ENCODE peak calls at places on chromosomes 3 and 15, in eight cellular contexts. One of them, this sample, is unnamed.

GRCh38 chr3:46707601-46708011 is 6.4 kb downstream of the TMIE start:
- DNase-seq in progenitor cell of endocrine pancreas: no peak
- DNase-seq in putamen: no peak
- DNase-seq in cardiac fibroblast: no peak
- DNase-seq in activated CD4-positive, alpha-beta T cell treated with anti-CD3 and anti-CD28 coated beads, Interleukin-2, amount 50 U/mL, for 24 hours: no peak
- DNase-seq in activated CD4-positive, CD25-positive, alpha-beta regulatory T cell: no peak
- DNase-seq in NCI-H2081: no peak
- DNase-seq in right lobe of liver: no peak
- DNase-seq in this sample: no peak

GRCh38 chr3:184466413-184466960 is 86.6 kb downstream of the CHRD start:
- DNase-seq in progenitor cell of endocrine pancreas: no peak
- DNase-seq in putamen: no peak
- DNase-seq in cardiac fibroblast: peak
- DNase-seq in activated CD4-positive, alpha-beta T cell treated with anti-CD3 and anti-CD28 coated beads, Interleukin-2, amount 50 U/mL, for 24 hours: no peak
- DNase-seq in activated CD4-positive, CD25-positive, alpha-beta regulatory T cell: no peak
- DNase-seq in NCI-H2081: no peak
- DNase-seq in right lobe of liver: no peak
- DNase-seq in this sample: no peak

GRCh38 chr15:79918278-79918677 is 21.5 kb upstream of the MTHFS start:
- DNase-seq in progenitor cell of endocrine pancreas: no peak
- DNase-seq in putamen: no peak
- DNase-seq in cardiac fibroblast: no peak
- DNase-seq in activated CD4-positive, alpha-beta T cell treated with anti-CD3 and anti-CD28 coated beads, Interleukin-2, amount 50 U/mL, for 24 hours: no peak
- DNase-seq in activated CD4-positive, CD25-positive, alpha-beta regulatory T cell: no peak
- DNase-seq in NCI-H2081: no peak
- DNase-seq in right lobe of liver: no peak
- DNase-seq in this sample: no peak

GRCh38 chr15:99961011-99961441 is 227.8 kb upstream of the LYSMD4 start:
- DNase-seq in progenitor cell of endocrine pancreas: no peak
- DNase-seq in putamen: no peak
- DNase-seq in cardiac fibroblast: peak
- DNase-seq in activated CD4-positive, alpha-beta T cell treated with anti-CD3 and anti-CD28 coated beads, Interleukin-2, amount 50 U/mL, for 24 hours: peak
- DNase-seq in activated CD4-positive, CD25-positive, alpha-beta regulatory T cell: no peak
- DNase-seq in NCI-H2081: no peak
- DNase-seq in right lobe of liver: no peak
- DNase-seq in this sample: peak

GRCh38 chr3:111616417-111617105 is 21.4 kb upstream of the ZBED2 start:
- DNase-seq in progenitor cell of endocrine pancreas: no peak
- DNase-seq in putamen: no peak
- DNase-seq in cardiac fibroblast: no peak
- DNase-seq in activated CD4-positive, alpha-beta T cell treated with anti-CD3 and anti-CD28 coated beads, Interleukin-2, amount 50 U/mL, for 24 hours: peak
- DNase-seq in activated CD4-positive, CD25-positive, alpha-beta regulatory T cell: peak
- DNase-seq in NCI-H2081: no peak
- DNase-seq in right lobe of liver: no peak
- DNase-seq in this sample: peak

GRCh38 chr15:34796847-34797246 is 1.5 kb upstream of the ACTC1 start:
- DNase-seq in progenitor cell of endocrine pancreas: no peak
- DNase-seq in putamen: no peak
- DNase-seq in cardiac fibroblast: no peak
- DNase-seq in activated CD4-positive, alpha-beta T cell treated with anti-CD3 and anti-CD28 coated beads, Interleukin-2, amount 50 U/mL, for 24 hours: no peak
- DNase-seq in activated CD4-positive, CD25-positive, alpha-beta regulatory T cell: no peak
- DNase-seq in NCI-H2081: no peak
- DNase-seq in right lobe of liver: no peak
- DNase-seq in this sample: no peak

GRCh38 chr3:150147776-150148175 is 177.1 kb upstream of the PFN2 start:
- DNase-seq in progenitor cell of endocrine pancreas: no peak
- DNase-seq in putamen: no peak
- DNase-seq in cardiac fibroblast: peak
- DNase-seq in activated CD4-positive, alpha-beta T cell treated with anti-CD3 and anti-CD28 coated beads, Interleukin-2, amount 50 U/mL, for 24 hours: no peak
- DNase-seq in activated CD4-positive, CD25-positive, alpha-beta regulatory T cell: no peak
- DNase-seq in NCI-H2081: no peak
- DNase-seq in right lobe of liver: no peak
- DNase-seq in this sample: no peak

GRCh38 chr3:51371943-51372557 is 13.0 kb upstream of the MANF start:
- DNase-seq in progenitor cell of endocrine pancreas: peak
- DNase-seq in putamen: peak
- DNase-seq in cardiac fibroblast: peak
- DNase-seq in activated CD4-positive, alpha-beta T cell treated with anti-CD3 and anti-CD28 coated beads, Interleukin-2, amount 50 U/mL, for 24 hours: peak
- DNase-seq in activated CD4-positive, CD25-positive, alpha-beta regulatory T cell: peak
- DNase-seq in NCI-H2081: peak
- DNase-seq in right lobe of liver: no peak
- DNase-seq in this sample: peak

GRCh38 chr3:46947981-46948791 is 28.4 kb downstream of the CCDC12 start:
- DNase-seq in progenitor cell of endocrine pancreas: no peak
- DNase-seq in putamen: no peak
- DNase-seq in cardiac fibroblast: peak
- DNase-seq in activated CD4-positive, alpha-beta T cell treated with anti-CD3 and anti-CD28 coated beads, Interleukin-2, amount 50 U/mL, for 24 hours: peak
- DNase-seq in activated CD4-positive, CD25-positive, alpha-beta regulatory T cell: peak
- DNase-seq in NCI-H2081: no peak
- DNase-seq in right lobe of liver: peak
- DNase-seq in this sample: no peak

GRCh38 chr3:71926242-71926560 is 141.3 kb upstream of the PROK2 start:
- DNase-seq in progenitor cell of endocrine pancreas: peak
- DNase-seq in putamen: peak
- DNase-seq in cardiac fibroblast: peak
- DNase-seq in activated CD4-positive, alpha-beta T cell treated with anti-CD3 and anti-CD28 coated beads, Interleukin-2, amount 50 U/mL, for 24 hours: no peak
- DNase-seq in activated CD4-positive, CD25-positive, alpha-beta regulatory T cell: no peak
- DNase-seq in NCI-H2081: peak
- DNase-seq in right lobe of liver: no peak
- DNase-seq in this sample: no peak

GRCh38 chr3:157572559-157573270 is 69.5 kb upstream of the VEPH1 start:
- DNase-seq in progenitor cell of endocrine pancreas: no peak
- DNase-seq in putamen: peak
- DNase-seq in cardiac fibroblast: peak
- DNase-seq in activated CD4-positive, alpha-beta T cell treated with anti-CD3 and anti-CD28 coated beads, Interleukin-2, amount 50 U/mL, for 24 hours: peak
- DNase-seq in activated CD4-positive, CD25-positive, alpha-beta regulatory T cell: no peak
- DNase-seq in NCI-H2081: peak
- DNase-seq in right lobe of liver: no peak
- DNase-seq in this sample: peak

GRCh38 chr3:194869482-194870169 is 183.9 kb downstream of the FAM43A start:
- DNase-seq in progenitor cell of endocrine pancreas: no peak
- DNase-seq in putamen: no peak
- DNase-seq in cardiac fibroblast: peak
- DNase-seq in activated CD4-positive, alpha-beta T cell treated with anti-CD3 and anti-CD28 coated beads, Interleukin-2, amount 50 U/mL, for 24 hours: no peak
- DNase-seq in activated CD4-positive, CD25-positive, alpha-beta regulatory T cell: no peak
- DNase-seq in NCI-H2081: no peak
- DNase-seq in right lobe of liver: no peak
- DNase-seq in this sample: peak

GRCh38 chr3:32381922-32382321 is 9.7 kb upstream of the CMTM7 start:
- DNase-seq in progenitor cell of endocrine pancreas: no peak
- DNase-seq in putamen: no peak
- DNase-seq in cardiac fibroblast: no peak
- DNase-seq in activated CD4-positive, alpha-beta T cell treated with anti-CD3 and anti-CD28 coated beads, Interleukin-2, amount 50 U/mL, for 24 hours: no peak
- DNase-seq in activated CD4-positive, CD25-positive, alpha-beta regulatory T cell: no peak
- DNase-seq in NCI-H2081: no peak
- DNase-seq in right lobe of liver: no peak
- DNase-seq in this sample: no peak

GRCh38 chr15:35071071-35071470 is 14.0 kb downstream of the NANOGP8 start:
- DNase-seq in progenitor cell of endocrine pancreas: no peak
- DNase-seq in putamen: no peak
- DNase-seq in cardiac fibroblast: no peak
- DNase-seq in activated CD4-positive, alpha-beta T cell treated with anti-CD3 and anti-CD28 coated beads, Interleukin-2, amount 50 U/mL, for 24 hours: no peak
- DNase-seq in activated CD4-positive, CD25-positive, alpha-beta regulatory T cell: no peak
- DNase-seq in NCI-H2081: no peak
- DNase-seq in right lobe of liver: no peak
- DNase-seq in this sample: no peak

GRCh38 chr3:89300976-89301375 is 193.6 kb downstream of the EPHA3 start:
- DNase-seq in progenitor cell of endocrine pancreas: no peak
- DNase-seq in putamen: no peak
- DNase-seq in cardiac fibroblast: no peak
- DNase-seq in activated CD4-positive, alpha-beta T cell treated with anti-CD3 and anti-CD28 coated beads, Interleukin-2, amount 50 U/mL, for 24 hours: no peak
- DNase-seq in activated CD4-positive, CD25-positive, alpha-beta regulatory T cell: no peak
- DNase-seq in NCI-H2081: no peak
- DNase-seq in right lobe of liver: no peak
- DNase-seq in this sample: peak

GRCh38 chr3:127751163-127751621 is 71.1 kb downstream of the MGLL start:
- DNase-seq in progenitor cell of endocrine pancreas: no peak
- DNase-seq in putamen: no peak
- DNase-seq in cardiac fibroblast: no peak
- DNase-seq in activated CD4-positive, alpha-beta T cell treated with anti-CD3 and anti-CD28 coated beads, Interleukin-2, amount 50 U/mL, for 24 hours: no peak
- DNase-seq in activated CD4-positive, CD25-positive, alpha-beta regulatory T cell: no peak
- DNase-seq in NCI-H2081: peak
- DNase-seq in right lobe of liver: no peak
- DNase-seq in this sample: no peak

GRCh38 chr15:72141171-72142084 is 23.2 kb downstream of the SENP8 start:
- DNase-seq in progenitor cell of endocrine pancreas: no peak
- DNase-seq in putamen: no peak
- DNase-seq in cardiac fibroblast: no peak
- DNase-seq in activated CD4-positive, alpha-beta T cell treated with anti-CD3 and anti-CD28 coated beads, Interleukin-2, amount 50 U/mL, for 24 hours: no peak
- DNase-seq in activated CD4-positive, CD25-positive, alpha-beta regulatory T cell: no peak
- DNase-seq in NCI-H2081: no peak
- DNase-seq in right lobe of liver: no peak
- DNase-seq in this sample: no peak

GRCh38 chr3:174767406-174767805 is 91.7 kb upstream of the NAALADL2 start:
- DNase-seq in progenitor cell of endocrine pancreas: no peak
- DNase-seq in putamen: no peak
- DNase-seq in cardiac fibroblast: no peak
- DNase-seq in activated CD4-positive, alpha-beta T cell treated with anti-CD3 and anti-CD28 coated beads, Interleukin-2, amount 50 U/mL, for 24 hours: no peak
- DNase-seq in activated CD4-positive, CD25-positive, alpha-beta regulatory T cell: no peak
- DNase-seq in NCI-H2081: no peak
- DNase-seq in right lobe of liver: no peak
- DNase-seq in this sample: no peak

GRCh38 chr3:126607214-126607908 is 47.6 kb downstream of the TXNRD3 start:
- DNase-seq in progenitor cell of endocrine pancreas: no peak
- DNase-seq in putamen: peak
- DNase-seq in cardiac fibroblast: peak
- DNase-seq in activated CD4-positive, alpha-beta T cell treated with anti-CD3 and anti-CD28 coated beads, Interleukin-2, amount 50 U/mL, for 24 hours: no peak
- DNase-seq in activated CD4-positive, CD25-positive, alpha-beta regulatory T cell: no peak
- DNase-seq in NCI-H2081: no peak
- DNase-seq in right lobe of liver: no peak
- DNase-seq in this sample: no peak

GRCh38 chr3:43620953-43621405 is 832 bp downstream of the ANO10 start:
- DNase-seq in progenitor cell of endocrine pancreas: no peak
- DNase-seq in putamen: no peak
- DNase-seq in cardiac fibroblast: peak
- DNase-seq in activated CD4-positive, alpha-beta T cell treated with anti-CD3 and anti-CD28 coated beads, Interleukin-2, amount 50 U/mL, for 24 hours: no peak
- DNase-seq in activated CD4-positive, CD25-positive, alpha-beta regulatory T cell: no peak
- DNase-seq in NCI-H2081: no peak
- DNase-seq in right lobe of liver: no peak
- DNase-seq in this sample: peak

GRCh38 chr15:55576911-55577310 is 11.2 kb downstream of the PYGO1 start:
- DNase-seq in progenitor cell of endocrine pancreas: no peak
- DNase-seq in putamen: no peak
- DNase-seq in cardiac fibroblast: no peak
- DNase-seq in activated CD4-positive, alpha-beta T cell treated with anti-CD3 and anti-CD28 coated beads, Interleukin-2, amount 50 U/mL, for 24 hours: no peak
- DNase-seq in activated CD4-positive, CD25-positive, alpha-beta regulatory T cell: no peak
- DNase-seq in NCI-H2081: no peak
- DNase-seq in right lobe of liver: no peak
- DNase-seq in this sample: no peak

GRCh38 chr3:184562146-184562861 is 719 bp downstream of the EPHB3 start:
- DNase-seq in progenitor cell of endocrine pancreas: no peak
- DNase-seq in putamen: no peak
- DNase-seq in cardiac fibroblast: peak
- DNase-seq in activated CD4-positive, alpha-beta T cell treated with anti-CD3 and anti-CD28 coated beads, Interleukin-2, amount 50 U/mL, for 24 hours: no peak
- DNase-seq in activated CD4-positive, CD25-positive, alpha-beta regulatory T cell: no peak
- DNase-seq in NCI-H2081: no peak
- DNase-seq in right lobe of liver: no peak
- DNase-seq in this sample: no peak

GRCh38 chr3:52507359-52507758 is 12.2 kb downstream of the STAB1 start:
- DNase-seq in progenitor cell of endocrine pancreas: no peak
- DNase-seq in putamen: no peak
- DNase-seq in cardiac fibroblast: peak
- DNase-seq in activated CD4-positive, alpha-beta T cell treated with anti-CD3 and anti-CD28 coated beads, Interleukin-2, amount 50 U/mL, for 24 hours: no peak
- DNase-seq in activated CD4-positive, CD25-positive, alpha-beta regulatory T cell: no peak
- DNase-seq in NCI-H2081: no peak
- DNase-seq in right lobe of liver: no peak
- DNase-seq in this sample: no peak

This sample was measured in A673.